ENCODE peak calls at places on chromosomes 2 and 18, in nine cellular contexts. C, I, W, M, B, U, T, Q and V are unnamed samples.

GRCh38 chr18:4586729-4587128 is 131.6 kb upstream of the DLGAP1 start:
- DNase-seq in C (no peak), I (no peak), W (no peak), M (no peak), B (no peak), U (no peak), T (no peak), Q (no peak), V (no peak)

GRCh38 chr2:157170299-157170698 is 87.2 kb upstream of the GALNT5 start:
- DNase-seq in C (no peak), I (no peak), W (no peak), M (no peak), B (no peak), U (no peak), T (no peak), Q (no peak), V (no peak)

GRCh38 chr2:14615701-14616100 is 16.8 kb upstream of the LRATD1 start:
- DNase-seq in C (no peak), I (no peak), W (no peak), M (no peak), B (no peak), U (no peak), T (no peak), Q (no peak), V (no peak)

GRCh38 chr2:189685540-189686229 is 11.2 kb downstream of the ANKAR start:
- DNase-seq in C (peak), I (no peak), W (no peak), M (no peak), B (peak), U (no peak), T (no peak), Q (no peak), V (no peak)

GRCh38 chr18:56538756-56539155 is 99.6 kb downstream of the TXNL1 start:
- DNase-seq in C (peak), I (no peak), W (no peak), M (no peak), B (no peak), U (no peak), T (no peak), Q (no peak), V (no peak)

GRCh38 chr18:22309191-22309590 is 108.5 kb downstream of the CTAGE1 start:
- DNase-seq in C (peak), I (no peak), W (no peak), M (no peak), B (peak), U (no peak), T (no peak), Q (no peak), V (no peak)

GRCh38 chr2:220277445-220277960 is 650.1 kb downstream of the SLC4A3 start:
- DNase-seq in C (peak), I (no peak), W (no peak), M (no peak), B (no peak), U (no peak), T (peak), Q (no peak), V (no peak)

GRCh38 chr2:20584045-20584636 is 66.8 kb downstream of the HS1BP3 start:
- DNase-seq in C (no peak), I (no peak), W (no peak), M (no peak), B (no peak), U (no peak), T (peak), Q (no peak), V (no peak)

GRCh38 chr18:36349552-36349951 is 52.0 kb downstream of the FHOD3 start:
- DNase-seq in C (peak), I (no peak), W (no peak), M (no peak), B (peak), U (no peak), T (no peak), Q (no peak), V (no peak)

GRCh38 chr18:59001166-59001565 is 136.5 kb downstream of the ZNF532 start:
- DNase-seq in C (no peak), I (no peak), W (no peak), M (no peak), B (no peak), U (no peak), T (no peak), Q (no peak), V (no peak)

GRCh38 chr2:85423525-85423924 is 5.0 kb downstream of the SH2D6 start:
- DNase-seq in C (no peak), I (no peak), W (no peak), M (no peak), B (peak), U (no peak), T (no peak), Q (no peak), V (no peak)

GRCh38 chr2:138105358-138105757 is 141.1 kb downstream of the HNMT start:
- DNase-seq in C (peak), I (no peak), W (no peak), M (no peak), B (no peak), U (no peak), T (no peak), Q (no peak), V (no peak)

GRCh38 chr2:46377287-46377605 is 80.0 kb downstream of the EPAS1 start:
- DNase-seq in C (no peak), I (no peak), W (no peak), M (no peak), B (no peak), U (no peak), T (no peak), Q (no peak), V (no peak)

GRCh38 chr2:77391119-77391518 is 131.1 kb downstream of the LRRTM4 start:
- DNase-seq in C (no peak), I (no peak), W (no peak), M (no peak), B (no peak), U (no peak), T (no peak), Q (no peak), V (no peak)

GRCh38 chr2:8190279-8190678 is 491.6 kb upstream of the ID2 start:
- DNase-seq in C (no peak), I (no peak), W (no peak), M (no peak), B (no peak), U (no peak), T (no peak), Q (no peak), V (no peak)